ENCODE peak calls at places on chromosomes 12 and 14, in six cellular contexts. Q is nephron progenitor cell; K is astrocyte of the cerebellum; G is stimulated activated naive B cell treated with anti-CD40 and anti-IgM and Interleukin-4, amounts not matched to agents 10 μg/mL and 1 μg/mL and 100 μg/mL, for 72 hours; C is activated CD4-positive, alpha-beta T cell treated with anti-CD3 and anti-CD28 coated beads, Interleukin-2, amount 50 U/mL, for 4 hours; V is neuronal stem cell. H is an unnamed sample.

GRCh38 chr12:47328831-47329545 is 249.2 kb upstream of the AMIGO2 start:
- DNase-seq in Q (no peak), K (no peak), G (no peak), C (no peak), V (no peak), H (no peak)

GRCh38 chr14:82855912-82856381 is 1322.3 kb upstream of the SEL1L start:
- DNase-seq in Q (no peak), K (peak), G (no peak), C (no peak), V (peak), H (no peak)

GRCh38 chr12:106720696-106721095 is 53.8 kb upstream of the RIC8B start:
- DNase-seq in Q (no peak), K (no peak), G (no peak), C (no peak), V (no peak), H (no peak)

GRCh38 chr14:80087411-80087810 is 123.9 kb downstream of the DIO2 start:
- DNase-seq in Q (no peak), K (no peak), G (no peak), C (no peak), V (no peak), H (no peak)

GRCh38 chr12:93137656-93138612 is 208.8 kb upstream of the EEA1 start:
- DNase-seq in Q (no peak), K (no peak), G (no peak), C (no peak), V (no peak), H (no peak)

GRCh38 chr12:94267907-94268575 is 119.7 kb downstream of the PLXNC1 start:
- DNase-seq in Q (no peak), K (no peak), G (no peak), C (no peak), V (no peak), H (no peak)

GRCh38 chr12:123270380-123271181 is 1.1 kb downstream of the CDK2AP1 start:
- DNase-seq in Q (peak), K (no peak), G (no peak), C (no peak), V (no peak), H (no peak)

GRCh38 chr12:79262938-79263337 is 398.4 kb downstream of the SYT1 start:
- DNase-seq in Q (no peak), K (peak), G (no peak), C (no peak), V (peak), H (no peak)

GRCh38 chr12:46933947-46934346 is 108.2 kb upstream of the SLC38A4 start:
- DNase-seq in Q (no peak), K (peak), G (no peak), C (no peak), V (peak), H (no peak)

GRCh38 chr12:57223191-57224165 is 6.0 kb upstream of the SHMT2 start:
- DNase-seq in Q (peak), K (no peak), G (no peak), C (no peak), V (no peak), H (no peak)

GRCh38 chr12:62731378-62731710 is 203.6 kb downstream of the PPM1H start:
- DNase-seq in Q (no peak), K (no peak), G (no peak), C (no peak), V (no peak), H (no peak)

GRCh38 chr12:30015661-30016060 is 231.9 kb upstream of the TMTC1 start:
- DNase-seq in Q (peak), K (no peak), G (no peak), C (no peak), V (no peak), H (no peak)

GRCh38 chr12:113119980-113120669 is 15.4 kb downstream of the RASAL1 start:
- DNase-seq in Q (no peak), K (no peak), G (no peak), C (no peak), V (no peak), H (no peak)

GRCh38 chr12:45435945-45436710 is 220.2 kb downstream of the ANO6 start:
- DNase-seq in Q (no peak), K (no peak), G (peak), C (no peak), V (no peak), H (no peak)

GRCh38 chr12:120662879-120663278 is 22.5 kb downstream of the CABP1 start:
- DNase-seq in Q (no peak), K (no peak), G (no peak), C (no peak), V (no peak), H (no peak)

GRCh38 chr12:104569348-104570173 is 112.8 kb downstream of the CHST11 start:
- DNase-seq in Q (no peak), K (no peak), G (peak), C (no peak), V (no peak), H (no peak)

H was measured in stimulated activated CD4-positive, alpha-beta T cell treated with anti-CD3 and anti-CD28 coated beads, Interleukin-2, amount 100 ng/mL, for 24 hours.